ENCODE peak calls at places on chromosomes 12 and 14, in nine cellular contexts. S is pancreas; F is GM13977; Y is fibroblast of the aortic adventitia; U is kidney epithelial cell; P is CD8-positive, alpha-beta T cell; Z is mesothelial cell of epicardium; L is AG10803; M is Calu3. I is an unnamed sample.
A peak's percentile ranks its signal among the peaks of the same experiment; 100 is the strongest.

GRCh38 chr14:91230363-91231035 is 14.0 kb downstream of the GPR68 start:
- DNase-seq in S (no peak), F (no peak), Y (peak; percentile 13), U (no peak), P (no peak), Z (no peak), L (no peak), M (no peak), I (no peak)

GRCh38 chr14:61698216-61698980 is 3.1 kb downstream of the HIF1A start:
- DNase-seq in S (no peak), F (peak; percentile 18), Y (peak; percentile 50), U (no peak), P (no peak), Z (no peak), L (no peak), M (no peak), I (no peak)

GRCh38 chr12:106669216-106669615 is 86.4 kb downstream of the RFX4 start:
- DNase-seq in S (no peak), F (no peak), Y (no peak), U (no peak), P (no peak), Z (no peak), L (no peak), M (no peak), I (no peak)

GRCh38 chr12:119476951-119477350 is 116.6 kb upstream of the TMEM233 start:
- DNase-seq in S (no peak), F (no peak), Y (no peak), U (no peak), P (no peak), Z (no peak), L (no peak), M (no peak), I (no peak)

GRCh38 chr14:57574617-57575288 is 81.1 kb upstream of the CCDC198 start:
- DNase-seq in S (no peak), F (no peak), Y (no peak), U (no peak), P (no peak), Z (no peak), L (no peak), M (peak; percentile 34), I (no peak)

GRCh38 chr14:55123101-55123500 is 6.0 kb upstream of the LGALS3 start:
- DNase-seq in S (no peak), F (no peak), Y (peak; percentile 93), U (peak; percentile 86), P (no peak), Z (no peak), L (peak; percentile 91), M (no peak), I (no peak)

GRCh38 chr14:20667957-20668356 is 16.4 kb upstream of the RNASE4 start:
- DNase-seq in S (no peak), F (peak; percentile 71), Y (no peak), U (no peak), P (no peak), Z (no peak), L (no peak), M (no peak), I (peak; percentile 72)

GRCh38 chr12:27651201-27651600 is 45.0 kb upstream of the REP15 start:
- DNase-seq in S (no peak), F (no peak), Y (peak; percentile 25), U (no peak), P (no peak), Z (no peak), L (peak; percentile 18), M (no peak), I (no peak)

GRCh38 chr14:53715390-53715730 is 241.3 kb downstream of the BMP4 start:
- DNase-seq in S (no peak), F (no peak), Y (peak; percentile 43), U (peak; percentile 65), P (no peak), Z (no peak), L (peak; percentile 40), M (peak; percentile 21), I (no peak)

GRCh38 chr12:53102883-53103807 is at the start of gene SOAT2:
- DNase-seq in S (no peak), F (peak; percentile 58), Y (no peak), U (no peak), P (peak; percentile 54), Z (no peak), L (no peak), M (no peak), I (no peak)

GRCh38 chr12:944201-944600 is 5.3 kb downstream of the RAD52 start:
- DNase-seq in S (no peak), F (no peak), Y (no peak), U (no peak), P (no peak), Z (no peak), L (no peak), M (no peak), I (no peak)

GRCh38 chr14:74501135-74501614 is 7.6 kb downstream of the ISCA2 start:
- DNase-seq in S (peak; percentile 57), F (no peak), Y (peak; percentile 77), U (no peak), P (no peak), Z (peak; percentile 78), L (peak; percentile 71), M (peak; percentile 36), I (no peak)

GRCh38 chr12:124925117-124925516 is 10.7 kb upstream of the UBC start:
- DNase-seq in S (no peak), F (no peak), Y (no peak), U (no peak), P (no peak), Z (no peak), L (no peak), M (no peak), I (no peak)

GRCh38 chr12:3536096-3536875 is 45.3 kb downstream of the PRMT8 start:
- DNase-seq in S (no peak), F (no peak), Y (no peak), U (no peak), P (no peak), Z (no peak), L (no peak), M (no peak), I (no peak)

GRCh38 chr12:80818878-80819277 is 102.2 kb downstream of the MYF5 start:
- DNase-seq in S (no peak), F (no peak), Y (no peak), U (no peak), P (no peak), Z (no peak), L (no peak), M (no peak), I (no peak)

GRCh38 chr14:100906420-100906819 is 2.9 kb upstream of the RTL1 start:
- DNase-seq in S (no peak), F (peak; percentile 35), Y (no peak), U (no peak), P (no peak), Z (no peak), L (no peak), M (no peak), I (peak; percentile 20)

GRCh38 chr12:84764006-84764405 is 148.6 kb downstream of the SLC6A15 start:
- DNase-seq in S (no peak), F (no peak), Y (peak; percentile 45), U (no peak), P (no peak), Z (no peak), L (peak; percentile 28), M (no peak), I (no peak)

GRCh38 chr14:53306926-53307325 is 153.8 kb upstream of the DDHD1 start:
- DNase-seq in S (no peak), F (no peak), Y (peak; percentile 32), U (peak; percentile 16), P (no peak), Z (no peak), L (peak; percentile 3), M (no peak), I (no peak)

DNA sequence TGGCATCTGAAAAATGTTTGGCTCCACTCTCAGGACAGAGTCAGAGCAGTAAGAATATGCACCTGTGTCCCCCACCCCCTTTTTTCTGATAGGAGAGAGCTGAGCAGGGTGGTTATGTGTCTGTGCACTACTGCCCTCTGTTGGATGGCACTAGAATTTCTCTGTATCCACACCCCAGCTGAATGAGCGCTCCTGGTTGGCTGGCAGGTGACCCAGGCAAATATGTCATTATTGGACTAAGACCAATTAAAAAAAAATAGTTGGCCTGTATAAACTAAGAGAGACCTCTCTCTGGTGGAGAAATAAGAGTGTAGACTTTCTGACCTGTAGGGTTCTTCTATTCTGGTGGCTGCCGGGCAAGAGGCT is 107.0 kb downstream of the PTCSC3 start:
- DNase-seq in S (peak; percentile 52), F (peak; percentile 50), Y (peak; percentile 25), U (no peak), P (no peak), Z (no peak), L (peak; percentile 32), M (peak; percentile 76), I (peak; percentile 59)
- TF ChIP-seq CTCF in S (peak; percentile 51), F (peak; percentile 83), Y (peak; percentile 42), U (peak; percentile 74), P (peak; percentile 64), Z (peak; percentile 53), L (peak; percentile 65), M (peak; percentile 74), I (peak; percentile 64)

GRCh38 chr12:109753959-109754358 is 40.3 kb downstream of the FAM222A start:
- DNase-seq in S (no peak), F (no peak), Y (no peak), U (no peak), P (no peak), Z (no peak), L (no peak), M (no peak), I (no peak)
- TF ChIP-seq CTCF in S (no peak), F (no peak), Y (no peak), U (no peak), P (no peak), Z (no peak), L (no peak), M (no peak), I (no peak)

GRCh38 chr12:117402363-117402762 is 40.9 kb upstream of the NOS1 start:
- DNase-seq in S (no peak), F (no peak), Y (no peak), U (no peak), P (no peak), Z (no peak), L (no peak), M (no peak), I (no peak)
- TF ChIP-seq CTCF in S (no peak), F (no peak), Y (no peak), U (no peak), P (no peak), Z (no peak), L (no peak), M (no peak), I (no peak)

DNA sequence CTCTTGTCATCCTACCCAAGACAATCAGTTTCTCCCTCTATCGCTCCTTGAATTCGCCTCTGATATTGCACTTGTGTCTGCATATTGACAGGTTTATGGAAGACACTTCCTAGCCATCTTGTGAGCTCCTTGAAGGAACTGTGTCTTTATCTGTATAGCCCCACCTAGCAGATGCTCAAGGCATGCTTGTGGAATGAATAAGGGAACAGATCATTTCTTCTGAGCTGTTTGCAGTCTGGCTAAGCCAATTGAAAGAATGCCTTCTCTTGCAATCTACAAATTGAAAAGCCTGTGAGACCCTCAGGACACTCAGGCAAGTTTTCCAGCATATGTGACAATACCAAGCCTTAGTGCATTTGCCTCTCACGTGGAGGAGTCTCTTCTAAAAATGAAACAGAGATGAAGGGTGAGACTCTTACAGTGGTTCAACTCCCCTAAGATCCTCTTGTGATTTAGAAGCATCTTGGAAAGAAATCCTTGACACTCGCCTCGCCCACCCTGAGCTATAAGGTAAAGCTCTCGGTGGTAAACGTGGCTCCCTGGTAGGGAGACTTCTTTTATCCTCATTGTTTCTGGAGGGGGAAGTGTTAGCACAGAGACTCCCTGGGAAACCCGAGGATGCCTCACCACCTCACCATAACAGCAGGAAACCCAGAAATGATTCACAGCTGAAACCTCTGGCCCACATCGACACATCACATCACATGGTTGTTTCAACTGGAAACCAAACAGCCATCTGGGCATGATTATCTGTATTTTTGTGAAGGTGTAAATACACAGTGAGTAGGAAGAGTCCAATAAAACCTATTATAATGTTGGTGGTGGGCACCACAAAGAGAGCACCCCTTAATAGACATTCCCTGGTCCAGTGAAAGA is 112.3 kb upstream of the BCL2L14 start:
- DNase-seq in S (no peak), F (no peak), Y (peak; percentile 83), U (peak; percentile 88), P (peak; percentile 33), Z (no peak), L (peak; percentile 93), M (peak; percentile 8), I (peak; percentile 50)
- TF ChIP-seq CTCF in S (no peak), F (no peak), Y (no peak), U (no peak), P (no peak), Z (no peak), L (peak; percentile 39), M (no peak), I (no peak)